ENCODE peak calls at places on chromosomes 5 and 9, in seven cellular contexts. One of them, this sample, is unnamed.

GRCh38 chr5:15263406-15263805 is 236.6 kb upstream of the FBXL7 start:
- DNase-seq in RWPE1: no peak
- DNase-seq in foreskin fibroblast: no peak
- DNase-seq in neural progenitor cell: no peak
- DNase-seq in fibroblast of pulmonary artery: no peak
- DNase-seq in kidney: no peak
- DNase-seq in endothelial cell: no peak
- DNase-seq in this sample: no peak

GRCh38 chr9:124040935-124041816 is 29.6 kb downstream of the LHX2 start:
- DNase-seq in RWPE1: no peak
- DNase-seq in foreskin fibroblast: no peak
- DNase-seq in neural progenitor cell: peak
- DNase-seq in fibroblast of pulmonary artery: no peak
- DNase-seq in kidney: no peak
- DNase-seq in endothelial cell: peak
- DNase-seq in this sample: no peak

GRCh38 chr5:136776022-136776927 is 410.9 kb upstream of the TRPC7 start:
- DNase-seq in RWPE1: no peak
- DNase-seq in foreskin fibroblast: peak
- DNase-seq in neural progenitor cell: no peak
- DNase-seq in fibroblast of pulmonary artery: peak
- DNase-seq in kidney: no peak
- DNase-seq in endothelial cell: no peak
- DNase-seq in this sample: no peak

GRCh38 chr9:16928179-16928945 is 57.9 kb upstream of the BNC2 start:
- DNase-seq in RWPE1: no peak
- DNase-seq in foreskin fibroblast: peak
- DNase-seq in neural progenitor cell: no peak
- DNase-seq in fibroblast of pulmonary artery: no peak
- DNase-seq in kidney: no peak
- DNase-seq in endothelial cell: no peak
- DNase-seq in this sample: peak

GRCh38 chr9:37410354-37410861 is 12.1 kb upstream of the GRHPR start:
- DNase-seq in RWPE1: no peak
- DNase-seq in foreskin fibroblast: no peak
- DNase-seq in neural progenitor cell: no peak
- DNase-seq in fibroblast of pulmonary artery: no peak
- DNase-seq in kidney: no peak
- DNase-seq in endothelial cell: no peak
- DNase-seq in this sample: no peak

GRCh38 chr5:16926417-16926816 is 9.7 kb downstream of the MYO10 start:
- DNase-seq in RWPE1: no peak
- DNase-seq in foreskin fibroblast: no peak
- DNase-seq in neural progenitor cell: no peak
- DNase-seq in fibroblast of pulmonary artery: no peak
- DNase-seq in kidney: no peak
- DNase-seq in endothelial cell: no peak
- DNase-seq in this sample: no peak

GRCh38 chr9:19552282-19552681 is 143.5 kb downstream of the ACER2 start:
- DNase-seq in RWPE1: no peak
- DNase-seq in foreskin fibroblast: no peak
- DNase-seq in neural progenitor cell: no peak
- DNase-seq in fibroblast of pulmonary artery: no peak
- DNase-seq in kidney: no peak
- DNase-seq in endothelial cell: no peak
- DNase-seq in this sample: no peak

GRCh38 chr9:127570533-127571111 is 41.5 kb upstream of the STXBP1 start:
- DNase-seq in RWPE1: no peak
- DNase-seq in foreskin fibroblast: no peak
- DNase-seq in neural progenitor cell: no peak
- DNase-seq in fibroblast of pulmonary artery: no peak
- DNase-seq in kidney: no peak
- DNase-seq in endothelial cell: no peak
- DNase-seq in this sample: no peak

GRCh38 chr5:125717209-125717608 is 706.0 kb upstream of the GRAMD2B start:
- DNase-seq in RWPE1: no peak
- DNase-seq in foreskin fibroblast: peak
- DNase-seq in neural progenitor cell: no peak
- DNase-seq in fibroblast of pulmonary artery: peak
- DNase-seq in kidney: no peak
- DNase-seq in endothelial cell: no peak
- DNase-seq in this sample: no peak

GRCh38 chr9:22067196-22067595 is 58.1 kb upstream of the CDKN2B start:
- DNase-seq in RWPE1: no peak
- DNase-seq in foreskin fibroblast: no peak
- DNase-seq in neural progenitor cell: no peak
- DNase-seq in fibroblast of pulmonary artery: no peak
- DNase-seq in kidney: no peak
- DNase-seq in endothelial cell: no peak
- DNase-seq in this sample: no peak

GRCh38 chr5:169801324-169801777 is 164.3 kb downstream of the DOCK2 start:
- DNase-seq in RWPE1: peak
- DNase-seq in foreskin fibroblast: peak
- DNase-seq in neural progenitor cell: no peak
- DNase-seq in fibroblast of pulmonary artery: peak
- DNase-seq in kidney: no peak
- DNase-seq in endothelial cell: no peak
- DNase-seq in this sample: no peak

GRCh38 chr5:1881273-1881586 is 1.5 kb downstream of the IRX4 start:
- DNase-seq in RWPE1: peak
- DNase-seq in foreskin fibroblast: no peak
- DNase-seq in neural progenitor cell: peak
- DNase-seq in fibroblast of pulmonary artery: peak
- DNase-seq in kidney: peak
- DNase-seq in endothelial cell: no peak
- DNase-seq in this sample: no peak

GRCh38 chr5:66582499-66582898 is 13.7 kb upstream of the MAST4 start:
- DNase-seq in RWPE1: peak
- DNase-seq in foreskin fibroblast: no peak
- DNase-seq in neural progenitor cell: no peak
- DNase-seq in fibroblast of pulmonary artery: peak
- DNase-seq in kidney: no peak
- DNase-seq in endothelial cell: no peak
- DNase-seq in this sample: no peak

GRCh38 chr5:22699319-22699718 is 153.8 kb downstream of the CDH12 start:
- DNase-seq in RWPE1: no peak
- DNase-seq in foreskin fibroblast: no peak
- DNase-seq in neural progenitor cell: no peak
- DNase-seq in fibroblast of pulmonary artery: no peak
- DNase-seq in kidney: no peak
- DNase-seq in endothelial cell: no peak
- DNase-seq in this sample: no peak

GRCh38 chr9:79801459-79801858 is 229.7 kb downstream of the TLE4 start:
- DNase-seq in RWPE1: no peak
- DNase-seq in foreskin fibroblast: no peak
- DNase-seq in neural progenitor cell: no peak
- DNase-seq in fibroblast of pulmonary artery: no peak
- DNase-seq in kidney: no peak
- DNase-seq in endothelial cell: no peak
- DNase-seq in this sample: no peak

GRCh38 chr5:150658699-150659265 is 2.3 kb upstream of the MYOZ3 start:
- DNase-seq in RWPE1: no peak
- DNase-seq in foreskin fibroblast: no peak
- DNase-seq in neural progenitor cell: no peak
- DNase-seq in fibroblast of pulmonary artery: no peak
- DNase-seq in kidney: no peak
- DNase-seq in endothelial cell: no peak
- DNase-seq in this sample: no peak

GRCh38 chr5:56128166-56128565 is 105.0 kb downstream of the ANKRD55 start:
- DNase-seq in RWPE1: no peak
- DNase-seq in foreskin fibroblast: no peak
- DNase-seq in neural progenitor cell: no peak
- DNase-seq in fibroblast of pulmonary artery: no peak
- DNase-seq in kidney: no peak
- DNase-seq in endothelial cell: no peak
- DNase-seq in this sample: no peak

GRCh38 chr5:132489051-132489770 is 1.4 kb downstream of the IRF1 start:
- DNase-seq in RWPE1: no peak
- DNase-seq in foreskin fibroblast: no peak
- DNase-seq in neural progenitor cell: no peak
- DNase-seq in fibroblast of pulmonary artery: no peak
- DNase-seq in kidney: no peak
- DNase-seq in endothelial cell: no peak
- DNase-seq in this sample: no peak

GRCh38 chr9:23644906-23645305 is 181.1 kb downstream of the ELAVL2 start:
- DNase-seq in RWPE1: no peak
- DNase-seq in foreskin fibroblast: no peak
- DNase-seq in neural progenitor cell: no peak
- DNase-seq in fibroblast of pulmonary artery: no peak
- DNase-seq in kidney: no peak
- DNase-seq in endothelial cell: no peak
- DNase-seq in this sample: no peak

GRCh38 chr5:136033848-136034247 is 5.1 kb downstream of the TGFBI start:
- DNase-seq in RWPE1: peak
- DNase-seq in foreskin fibroblast: no peak
- DNase-seq in neural progenitor cell: no peak
- DNase-seq in fibroblast of pulmonary artery: peak
- DNase-seq in kidney: no peak
- DNase-seq in endothelial cell: no peak
- DNase-seq in this sample: no peak

GRCh38 chr5:177295929-177296328 is 7.6 kb downstream of the RAB24 start:
- DNase-seq in RWPE1: no peak
- DNase-seq in foreskin fibroblast: no peak
- DNase-seq in neural progenitor cell: no peak
- DNase-seq in fibroblast of pulmonary artery: no peak
- DNase-seq in kidney: peak
- DNase-seq in endothelial cell: no peak
- DNase-seq in this sample: no peak

GRCh38 chr5:169561883-169562282 is 21.7 kb upstream of the SPDL1 start:
- DNase-seq in RWPE1: no peak
- DNase-seq in foreskin fibroblast: no peak
- DNase-seq in neural progenitor cell: no peak
- DNase-seq in fibroblast of pulmonary artery: no peak
- DNase-seq in kidney: no peak
- DNase-seq in endothelial cell: no peak
- DNase-seq in this sample: no peak

GRCh38 chr5:74538206-74538661 is 102.3 kb downstream of the ENC1 start:
- DNase-seq in RWPE1: no peak
- DNase-seq in foreskin fibroblast: peak
- DNase-seq in neural progenitor cell: no peak
- DNase-seq in fibroblast of pulmonary artery: peak
- DNase-seq in kidney: peak
- DNase-seq in endothelial cell: peak
- DNase-seq in this sample: no peak

GRCh38 chr9:137084526-137084925 is 2.3 kb upstream of the MAN1B1 start:
- DNase-seq in RWPE1: peak
- DNase-seq in foreskin fibroblast: no peak
- DNase-seq in neural progenitor cell: no peak
- DNase-seq in fibroblast of pulmonary artery: no peak
- DNase-seq in kidney: peak
- DNase-seq in endothelial cell: no peak
- DNase-seq in this sample: no peak

GRCh38 chr9:134867917-134868750 is 12.5 kb upstream of the FCN2 start:
- DNase-seq in RWPE1: no peak
- DNase-seq in foreskin fibroblast: no peak
- DNase-seq in neural progenitor cell: no peak
- DNase-seq in fibroblast of pulmonary artery: no peak
- DNase-seq in kidney: peak
- DNase-seq in endothelial cell: no peak
- DNase-seq in this sample: no peak

GRCh38 chr9:136939996-136940525 is 4.5 kb downstream of the FBXW5 start:
- DNase-seq in RWPE1: no peak
- DNase-seq in foreskin fibroblast: no peak
- DNase-seq in neural progenitor cell: no peak
- DNase-seq in fibroblast of pulmonary artery: no peak
- DNase-seq in kidney: peak
- DNase-seq in endothelial cell: no peak
- DNase-seq in this sample: no peak

GRCh38 chr9:93684161-93684765 is 107.9 kb downstream of the PHF2 start:
- DNase-seq in RWPE1: no peak
- DNase-seq in foreskin fibroblast: no peak
- DNase-seq in neural progenitor cell: no peak
- DNase-seq in fibroblast of pulmonary artery: no peak
- DNase-seq in kidney: no peak
- DNase-seq in endothelial cell: no peak
- DNase-seq in this sample: no peak

GRCh38 chr5:138240690-138241385 is 27.7 kb upstream of the CDC23 start:
- DNase-seq in RWPE1: no peak
- DNase-seq in foreskin fibroblast: no peak
- DNase-seq in neural progenitor cell: no peak
- DNase-seq in fibroblast of pulmonary artery: no peak
- DNase-seq in kidney: no peak
- DNase-seq in endothelial cell: no peak
- DNase-seq in this sample: no peak

GRCh38 chr9:111632051-111632450 is 917 bp downstream of the DNAJC25 start:
- DNase-seq in RWPE1: peak
- DNase-seq in foreskin fibroblast: no peak
- DNase-seq in neural progenitor cell: no peak
- DNase-seq in fibroblast of pulmonary artery: no peak
- DNase-seq in kidney: no peak
- DNase-seq in endothelial cell: no peak
- DNase-seq in this sample: no peak

GRCh38 chr5:178387061-178387855 is 154.7 kb upstream of the PHYKPL start:
- DNase-seq in RWPE1: no peak
- DNase-seq in foreskin fibroblast: no peak
- DNase-seq in neural progenitor cell: no peak
- DNase-seq in fibroblast of pulmonary artery: no peak
- DNase-seq in kidney: peak
- DNase-seq in endothelial cell: no peak
- DNase-seq in this sample: no peak
- TF ChIP-seq CTCF in RWPE1: no peak
- TF ChIP-seq CTCF in foreskin fibroblast: no peak
- TF ChIP-seq CTCF in neural progenitor cell: no peak
- TF ChIP-seq CTCF in fibroblast of pulmonary artery: no peak
- TF ChIP-seq CTCF in kidney: no peak
- TF ChIP-seq CTCF in endothelial cell: no peak
- TF ChIP-seq CTCF in this sample: no peak

DNA sequence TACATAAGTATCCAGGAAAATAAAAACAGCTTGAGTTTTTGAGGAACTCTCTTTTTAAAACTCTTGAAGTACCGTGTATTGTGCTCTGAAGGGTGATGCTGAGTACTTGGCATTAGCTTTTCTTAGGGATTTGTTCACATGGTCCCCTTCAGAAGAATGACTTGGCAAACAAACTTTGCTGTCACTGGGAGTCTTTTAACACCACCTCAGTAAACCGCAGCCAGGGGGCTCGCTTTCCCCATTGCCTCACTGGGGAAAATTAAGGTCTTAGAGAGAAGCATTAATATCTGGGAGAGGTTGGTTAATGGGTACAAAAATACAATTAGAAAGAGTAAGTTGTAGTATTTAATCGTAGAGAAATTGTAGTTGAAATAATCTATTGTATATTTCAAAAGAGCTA is 105.9 kb upstream of the DAP start:
- DNase-seq in RWPE1: no peak
- DNase-seq in foreskin fibroblast: no peak
- DNase-seq in neural progenitor cell: peak
- DNase-seq in fibroblast of pulmonary artery: no peak
- DNase-seq in kidney: no peak
- DNase-seq in endothelial cell: no peak
- DNase-seq in this sample: no peak
- TF ChIP-seq CTCF in RWPE1: no peak
- TF ChIP-seq CTCF in foreskin fibroblast: no peak
- TF ChIP-seq CTCF in neural progenitor cell: peak
- TF ChIP-seq CTCF in fibroblast of pulmonary artery: peak
- TF ChIP-seq CTCF in kidney: no peak
- TF ChIP-seq CTCF in endothelial cell: no peak
- TF ChIP-seq CTCF in this sample: no peak

GRCh38 chr9:114504341-114505186 is 709 bp downstream of the WHRN start:
- DNase-seq in RWPE1: peak
- DNase-seq in foreskin fibroblast: peak
- DNase-seq in neural progenitor cell: peak
- DNase-seq in fibroblast of pulmonary artery: peak
- DNase-seq in kidney: peak
- DNase-seq in endothelial cell: peak
- DNase-seq in this sample: no peak
- TF ChIP-seq CTCF in RWPE1: peak
- TF ChIP-seq CTCF in foreskin fibroblast: peak
- TF ChIP-seq CTCF in neural progenitor cell: peak
- TF ChIP-seq CTCF in fibroblast of pulmonary artery: peak
- TF ChIP-seq CTCF in kidney: peak
- TF ChIP-seq CTCF in endothelial cell: peak
- TF ChIP-seq CTCF in this sample: peak

GRCh38 chr5:102090770-102091169 is 205.3 kb downstream of the SLCO4C1 start:
- DNase-seq in RWPE1: no peak
- DNase-seq in foreskin fibroblast: no peak
- DNase-seq in neural progenitor cell: peak
- DNase-seq in fibroblast of pulmonary artery: no peak
- DNase-seq in kidney: no peak
- DNase-seq in endothelial cell: peak
- DNase-seq in this sample: no peak
- TF ChIP-seq CTCF in RWPE1: no peak
- TF ChIP-seq CTCF in foreskin fibroblast: no peak
- TF ChIP-seq CTCF in neural progenitor cell: peak
- TF ChIP-seq CTCF in fibroblast of pulmonary artery: no peak
- TF ChIP-seq CTCF in kidney: no peak
- TF ChIP-seq CTCF in endothelial cell: peak
- TF ChIP-seq CTCF in this sample: peak

This sample was measured in epithelial cell of proximal tubule.